ENCODE peak calls at places on chromosome 17, in seven cellular contexts. Z is cardiac muscle cell, C is cardiac fibroblast, D is neural crest cell, A is stomach, E is choroid plexus epithelial cell, J is neural progenitor cell. N is an unnamed sample.

GRCh38 chr17:2194778-2195417 is 108.7 kb downstream of the SMG6 start:
- DNase-seq in C (no peak), D (no peak), J (peak), E (no peak), A (no peak), Z (no peak), N (peak)

GRCh38 chr17:39935896-39936295 is 8.4 kb downstream of the LRRC3C start:
- DNase-seq in A (no peak), E (peak), D (no peak), C (peak), J (no peak), Z (no peak), N (no peak)

GRCh38 chr17:81035389-81036127 is 607 bp downstream of the BAIAP2 start:
- DNase-seq in J (peak), Z (peak), E (peak), D (no peak), C (no peak), A (no peak), N (no peak)

GRCh38 chr17:71375948-71376347 is 744.9 kb upstream of the SOX9 start:
- DNase-seq in D (no peak), C (no peak), E (no peak), J (no peak), Z (no peak), A (no peak), N (no peak)

GRCh38 chr17:72421128-72422092 is 300.6 kb downstream of the SOX9 start:
- DNase-seq in J (no peak), E (peak), D (no peak), C (peak), Z (no peak), A (peak), N (peak)

GRCh38 chr17:57915980-57916757 is 39.0 kb downstream of the CUEDC1 start:
- DNase-seq in C (no peak), J (peak), D (peak), E (no peak), Z (no peak), A (no peak), N (no peak)

GRCh38 chr17:41848788-41849187 is 11.2 kb downstream of the KLHL10 start:
- DNase-seq in J (no peak), A (no peak), D (no peak), Z (no peak), C (peak), E (peak), N (no peak)

GRCh38 chr17:58786586-58787295 is 31.1 kb downstream of the PPM1E start:
- DNase-seq in C (peak), J (no peak), A (peak), D (no peak), E (peak), Z (no peak), N (peak)

GRCh38 chr17:56985371-56986162 is 7.6 kb downstream of the SCPEP1 start:
- DNase-seq in J (no peak), E (no peak), C (no peak), A (no peak), D (no peak), Z (no peak), N (no peak)

GRCh38 chr17:4199818-4200402 is 56.9 kb downstream of the CYB5D2 start:
- DNase-seq in D (peak), Z (peak), A (no peak), E (peak), J (peak), C (peak), N (peak)

GRCh38 chr17:58280480-58281217 is at the start of gene MPO:
- DNase-seq in C (no peak), E (no peak), D (no peak), J (no peak), A (no peak), Z (no peak), N (no peak)

GRCh38 chr17:48373882-48374281 is 56.1 kb downstream of the SKAP1 start:
- DNase-seq in J (no peak), E (no peak), A (no peak), D (no peak), C (no peak), Z (no peak), N (no peak)

GRCh38 chr17:28612936-28613872 is 781 bp downstream of the RSKR start:
- DNase-seq in E (peak), Z (peak), A (peak), J (peak), C (peak), D (peak), N (peak)

GRCh38 chr17:79183221-79184158 is 108.9 kb downstream of the ENGASE start:
- DNase-seq in E (peak), D (peak), J (peak), C (peak), A (no peak), Z (peak), N (no peak)

GRCh38 chr17:3944485-3945388 is 19.5 kb downstream of the ATP2A3 start:
- DNase-seq in D (peak), J (peak), Z (peak), C (peak), E (peak), A (peak), N (peak)

GRCh38 chr17:11996722-11997146 is 541 bp downstream of the ZNF18 start:
- DNase-seq in E (peak), A (peak), J (no peak), Z (peak), C (peak), D (no peak), N (peak)

GRCh38 chr17:73342549-73343167 is 30.9 kb upstream of the CDC42EP4 start:
- DNase-seq in D (no peak), C (peak), E (peak), Z (no peak), J (peak), A (no peak), N (peak)

GRCh38 chr17:28612531-28612930 is 1.5 kb downstream of the RSKR start:
- DNase-seq in E (no peak), D (no peak), J (no peak), C (no peak), A (no peak), Z (no peak), N (no peak)

GRCh38 chr17:29390856-29391631 is 881 bp downstream of the TAOK1 start:
- DNase-seq in Z (peak), C (peak), E (peak), A (no peak), J (peak), D (peak), N (peak)

GRCh38 chr17:13646411-13646810 is 44.7 kb upstream of the HS3ST3A1 start:
- DNase-seq in E (no peak), A (no peak), Z (no peak), C (no peak), D (no peak), J (no peak), N (no peak)

GRCh38 chr17:18041776-18042175 is 2.6 kb downstream of the GID4 start:
- DNase-seq in A (no peak), J (no peak), D (no peak), E (peak), C (peak), Z (no peak), N (peak)

DNA sequence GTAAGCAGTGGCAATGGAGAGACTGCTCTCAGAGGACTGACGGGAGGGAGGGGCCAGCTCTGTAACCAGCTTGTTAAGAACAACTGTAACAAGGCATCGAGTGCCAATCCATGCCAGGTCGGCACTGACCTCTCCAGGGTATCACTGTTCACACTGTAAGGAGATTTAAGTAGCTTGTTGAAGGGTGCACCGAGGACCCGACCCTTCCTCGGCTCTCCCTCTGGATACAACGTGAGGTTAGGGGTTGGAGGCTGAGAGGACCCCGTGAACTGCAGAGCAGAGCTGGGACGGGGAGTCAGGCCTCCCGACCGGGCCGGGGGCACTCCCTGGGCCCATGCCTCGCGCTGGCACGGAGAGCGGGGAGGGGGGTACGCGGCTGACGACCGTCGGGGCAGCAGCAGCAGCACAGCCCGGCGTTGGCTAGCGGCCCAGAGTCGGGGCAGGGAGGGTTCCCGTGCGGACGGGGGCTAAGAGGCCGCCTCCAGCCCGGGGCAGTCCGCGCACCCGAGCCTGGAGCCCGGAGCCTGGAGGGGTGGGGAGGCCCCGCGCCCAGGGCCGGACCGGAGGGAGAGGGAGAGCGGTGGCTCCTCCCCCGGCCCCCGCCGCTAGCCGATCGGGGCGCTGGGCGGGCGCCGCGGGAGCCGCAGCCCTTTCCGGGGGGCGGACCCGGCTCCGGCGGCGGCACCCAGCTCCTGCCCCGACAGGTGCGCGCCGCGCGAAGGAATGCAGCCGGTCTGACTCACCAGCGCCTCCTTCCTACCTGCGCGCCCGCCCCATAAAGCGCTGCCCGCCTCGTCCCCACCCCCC is at the start of gene ITGB4:
- DNase-seq in Z (peak), C (no peak), J (peak), E (no peak), A (peak), D (no peak), N (no peak)
- TF ChIP-seq CTCF in Z (no peak), C (no peak), J (peak), E (no peak), A (no peak), D (no peak), N (no peak)

DNA sequence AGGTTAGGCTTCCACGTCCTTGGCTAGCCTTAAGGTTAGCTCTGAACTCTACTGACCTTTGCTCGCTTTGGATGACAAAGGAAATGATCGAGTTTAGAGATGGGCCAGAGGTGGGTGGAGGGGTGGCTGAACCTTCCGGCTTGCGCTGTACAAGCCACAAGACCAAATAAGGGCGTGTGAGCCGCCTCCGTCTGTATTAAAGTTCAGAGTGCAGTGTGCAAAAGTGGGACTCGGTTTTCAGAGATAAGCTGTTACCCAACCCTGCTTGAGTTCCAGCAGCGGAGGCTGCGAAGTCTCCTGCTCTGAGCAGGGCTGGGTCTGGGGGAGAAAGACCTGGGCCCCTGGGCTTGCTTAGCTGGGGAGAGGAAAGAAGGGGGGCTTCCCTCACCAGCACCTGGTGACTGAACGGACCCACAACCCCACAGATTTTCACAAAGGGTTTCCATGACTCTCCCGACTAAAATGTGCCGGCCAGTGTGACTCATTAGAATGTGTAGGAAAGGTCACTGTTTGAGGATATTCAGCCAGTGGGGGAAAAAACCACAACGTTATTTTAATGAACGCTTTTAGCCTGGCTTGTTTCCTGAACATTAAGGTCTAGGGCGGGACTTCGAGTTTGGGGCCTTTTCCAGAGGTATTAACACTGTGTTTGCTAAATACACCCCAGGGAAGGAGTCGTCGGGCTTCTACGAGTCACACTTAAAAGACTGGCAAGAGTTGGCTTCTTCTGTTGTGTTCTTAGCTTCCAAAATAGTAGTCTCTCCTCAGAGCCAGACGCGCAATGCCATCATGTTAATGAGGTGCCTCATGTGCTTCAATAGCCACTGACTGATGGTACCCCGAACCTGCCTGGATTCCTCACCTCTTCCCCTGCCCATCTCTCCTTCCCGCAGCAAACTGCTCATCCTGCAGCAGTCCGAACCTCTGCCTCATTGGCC is 67.0 kb downstream of the CENPV start:
- DNase-seq in E (peak), J (peak), Z (peak), C (peak), D (peak), A (peak), N (peak)
- TF ChIP-seq CTCF in E (no peak), J (no peak), Z (no peak), C (no peak), D (no peak), A (no peak), N (no peak)

GRCh38 chr17:8859029-8859803 is 8.3 kb downstream of the PIK3R6 start:
- DNase-seq in A (no peak), D (no peak), Z (no peak), J (no peak), C (peak), E (peak), N (no peak)
- TF ChIP-seq CTCF in A (no peak), D (no peak), Z (no peak), J (no peak), C (peak), E (no peak), N (no peak)

GRCh38 chr17:7841622-7842379 is 7.8 kb downstream of the KDM6B start:
- DNase-seq in Z (peak), J (peak), C (peak), E (peak), A (peak), D (peak), N (peak)

GRCh38 chr17:7844292-7845154 is 10.3 kb upstream of the TMEM88 start:
- DNase-seq in D (peak), A (peak), J (peak), C (peak), Z (peak), E (peak), N (peak)

GRCh38 chr17:7842380-7842949 is 8.4 kb downstream of the KDM6B start:
- DNase-seq in A (peak), E (peak), C (peak), D (no peak), J (peak), Z (no peak), N (peak)

GRCh38 chr17:7843536-7844291 is 9.7 kb downstream of the KDM6B start:
- DNase-seq in E (peak), D (peak), C (peak), Z (peak), A (peak), J (peak), N (peak)

GRCh38 chr17:7842950-7843535 is 9.0 kb downstream of the KDM6B start:
- DNase-seq in C (peak), A (peak), J (peak), Z (peak), E (peak), D (no peak), N (peak)
- TF ChIP-seq CTCF in C (no peak), A (no peak), J (no peak), Z (no peak), E (peak), D (no peak), N (no peak)